ENCODE peak calls at places on chromosomes 4 and X, in four cellular contexts. One of them, this sample, is unnamed.
A peak's percentile ranks its signal among the peaks of the same experiment; 100 is the strongest.

GRCh38 chrX:78123190-78123589 is 16.3 kb downstream of the TAF9B start:
- DNase-seq in hepatocyte: no peak
- DNase-seq in GM23248: peak; percentile 67
- DNase-seq in neural progenitor cell: no peak
- DNase-seq in this sample: peak; percentile 85

GRCh38 chr4:140071806-140072205 is 82.2 kb downstream of the MAML3 start:
- DNase-seq in hepatocyte: no peak
- DNase-seq in GM23248: peak; percentile 84
- DNase-seq in neural progenitor cell: no peak
- DNase-seq in this sample: no peak

GRCh38 chr4:51932684-51933083 is 87.5 kb downstream of the LRRC66 start:
- DNase-seq in hepatocyte: no peak
- DNase-seq in GM23248: no peak
- DNase-seq in neural progenitor cell: no peak
- DNase-seq in this sample: no peak

GRCh38 chr4:176676901-176677300 is 115.8 kb downstream of the VEGFC start:
- DNase-seq in hepatocyte: no peak
- DNase-seq in GM23248: peak; percentile 16
- DNase-seq in neural progenitor cell: no peak
- DNase-seq in this sample: no peak

GRCh38 chr4:80268936-80269335 is 2.5 kb downstream of the FGF5 start:
- DNase-seq in hepatocyte: no peak
- DNase-seq in GM23248: peak; percentile 26
- DNase-seq in neural progenitor cell: no peak
- DNase-seq in this sample: no peak

GRCh38 chrX:18833071-18833731 is 125.8 kb downstream of the PPEF1 start:
- DNase-seq in hepatocyte: no peak
- DNase-seq in GM23248: peak; percentile 62
- DNase-seq in neural progenitor cell: no peak
- DNase-seq in this sample: no peak

GRCh38 chr4:99390060-99390459 is 37.5 kb upstream of the ADH1C start:
- DNase-seq in hepatocyte: no peak
- DNase-seq in GM23248: peak; percentile 63
- DNase-seq in neural progenitor cell: no peak
- DNase-seq in this sample: no peak

GRCh38 chrX:12974217-12974796 is 603 bp upstream of the TMSB4X start:
- DNase-seq in hepatocyte: peak; percentile 85
- DNase-seq in GM23248: peak; percentile 79
- DNase-seq in neural progenitor cell: peak; percentile 74
- DNase-seq in this sample: peak; percentile 57

GRCh38 chrX:134624046-134624430 is 34.2 kb downstream of the PLAC1 start:
- DNase-seq in hepatocyte: no peak
- DNase-seq in GM23248: peak; percentile 14
- DNase-seq in neural progenitor cell: no peak
- DNase-seq in this sample: no peak

GRCh38 chrX:44462851-44463250 is 79.8 kb downstream of the FUNDC1 start:
- DNase-seq in hepatocyte: no peak
- DNase-seq in GM23248: peak; percentile 10
- DNase-seq in neural progenitor cell: no peak
- DNase-seq in this sample: no peak

GRCh38 chr4:69038582-69038981 is 57.7 kb upstream of the UGT2B7 start:
- DNase-seq in hepatocyte: no peak
- DNase-seq in GM23248: peak; percentile 26
- DNase-seq in neural progenitor cell: no peak
- DNase-seq in this sample: peak; percentile 92

GRCh38 chr4:86558258-86558657 is 35.9 kb upstream of the PTPN13 start:
- DNase-seq in hepatocyte: no peak
- DNase-seq in GM23248: no peak
- DNase-seq in neural progenitor cell: no peak
- DNase-seq in this sample: no peak

GRCh38 chr4:86557526-86557925 is 36.6 kb upstream of the PTPN13 start:
- DNase-seq in hepatocyte: no peak
- DNase-seq in GM23248: peak; percentile 8
- DNase-seq in neural progenitor cell: no peak
- DNase-seq in this sample: peak; percentile 34

GRCh38 chr4:86558799-86559198 is 35.3 kb upstream of the PTPN13 start:
- DNase-seq in hepatocyte: no peak
- DNase-seq in GM23248: no peak
- DNase-seq in neural progenitor cell: no peak
- DNase-seq in this sample: peak; percentile 26

GRCh38 chr4:86554641-86555040 is 39.5 kb upstream of the PTPN13 start:
- DNase-seq in hepatocyte: no peak
- DNase-seq in GM23248: peak; percentile 7
- DNase-seq in neural progenitor cell: no peak
- DNase-seq in this sample: no peak

GRCh38 chr4:86556791-86557415 is 37.2 kb upstream of the PTPN13 start:
- DNase-seq in hepatocyte: no peak
- DNase-seq in GM23248: peak; percentile 7
- DNase-seq in neural progenitor cell: no peak
- DNase-seq in this sample: peak; percentile 25
- H3K4me1 ChIP-seq in hepatocyte: peaks cover 11% of the 10 kb centered on the region
- H3K4me1 ChIP-seq in GM23248: peaks cover 13% of the 10 kb centered on the region
- H3K4me1 ChIP-seq in neural progenitor cell: peaks cover 20% of the 10 kb centered on the region
- H3K4me1 ChIP-seq in this sample: peaks cover 27% of the 10 kb centered on the region

DNA sequence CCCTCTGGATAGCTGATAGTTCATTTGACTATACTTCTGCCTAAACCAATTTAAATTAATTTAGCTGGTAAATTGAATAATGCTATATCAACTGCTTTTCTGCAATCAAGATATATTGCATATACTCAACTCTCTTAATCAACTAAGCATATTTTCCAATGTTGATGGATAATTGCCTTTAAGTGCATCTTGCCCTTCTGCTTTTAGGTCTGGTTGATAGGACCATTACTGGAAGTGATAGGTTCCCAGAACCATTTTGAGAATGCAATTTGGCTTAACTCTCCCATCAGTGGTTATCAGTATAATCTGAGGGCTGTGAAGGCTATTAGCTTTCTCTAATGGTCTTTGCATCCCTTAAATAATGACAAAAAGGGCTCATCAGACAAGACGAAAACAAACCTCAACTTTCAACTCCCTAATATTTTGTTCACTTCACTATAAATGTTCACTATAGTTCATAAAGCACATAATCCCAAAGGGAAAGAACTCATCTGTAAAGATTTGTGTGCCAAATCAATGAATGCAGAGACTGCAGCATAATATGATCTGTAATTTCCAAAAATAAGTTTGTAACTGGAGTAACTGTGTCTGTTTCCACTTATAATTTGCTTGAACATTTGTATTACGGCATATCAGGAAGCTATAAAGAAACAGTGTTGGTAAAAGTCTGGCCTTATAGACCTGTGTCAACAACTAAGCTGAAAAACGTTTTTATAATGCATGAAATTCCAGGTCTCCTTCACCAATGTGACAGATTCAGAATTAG is 273.6 kb downstream of the FBXO8 start:
- DNase-seq in hepatocyte: no peak
- DNase-seq in GM23248: no peak
- DNase-seq in neural progenitor cell: no peak
- DNase-seq in this sample: no peak
- TF ChIP-seq EZH2phosphoT487 in hepatocyte: no peak
- TF ChIP-seq EZH2phosphoT487 in GM23248: no peak
- TF ChIP-seq EZH2phosphoT487 in neural progenitor cell: no peak
- TF ChIP-seq EZH2phosphoT487 in this sample: no peak

DNA sequence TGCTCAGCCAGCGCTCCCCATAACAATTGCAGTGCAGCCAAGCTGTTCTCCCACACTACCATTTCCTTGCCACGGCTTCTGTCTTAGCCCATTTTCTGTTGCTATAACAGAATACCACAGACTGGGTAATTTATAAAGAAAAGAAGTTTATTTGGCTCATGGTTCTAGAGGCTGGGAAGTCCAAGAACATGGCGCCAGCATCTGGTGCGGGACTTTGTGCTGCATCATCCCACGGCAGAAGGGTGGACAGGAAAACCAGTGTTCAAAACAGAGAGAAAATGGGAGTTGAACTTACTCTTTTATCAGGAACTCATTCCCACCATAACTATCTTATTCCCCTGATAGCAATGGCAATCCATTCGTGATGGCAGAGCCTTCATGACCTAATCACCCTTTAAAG is 104.6 kb downstream of the FHDC1 start:
- DNase-seq in hepatocyte: no peak
- DNase-seq in GM23248: no peak
- DNase-seq in neural progenitor cell: no peak
- DNase-seq in this sample: no peak
- H3K4me2 ChIP-seq in hepatocyte: no peak overlapping the region
- H3K4me2 ChIP-seq in GM23248: no peak overlapping the region
- H3K4me2 ChIP-seq in neural progenitor cell: no peak overlapping the region
- H3K4me2 ChIP-seq in this sample: no peak overlapping the region

GRCh38 chr4:152460488-152460887 is 75.4 kb downstream of the FBXW7 start:
- DNase-seq in hepatocyte: peak; percentile 19
- DNase-seq in GM23248: peak; percentile 82
- DNase-seq in neural progenitor cell: no peak
- DNase-seq in this sample: peak; percentile 41

GRCh38 chr4:152459326-152459725 is 76.6 kb downstream of the FBXW7 start:
- DNase-seq in hepatocyte: no peak
- DNase-seq in GM23248: no peak
- DNase-seq in neural progenitor cell: no peak
- DNase-seq in this sample: no peak

GRCh38 chr4:152456609-152457008 is 79.3 kb downstream of the FBXW7 start:
- DNase-seq in hepatocyte: no peak
- DNase-seq in GM23248: no peak
- DNase-seq in neural progenitor cell: no peak
- DNase-seq in this sample: peak; percentile 79

GRCh38 chr4:152462047-152462446 is 73.8 kb downstream of the FBXW7 start:
- DNase-seq in hepatocyte: no peak
- DNase-seq in GM23248: no peak
- DNase-seq in neural progenitor cell: no peak
- DNase-seq in this sample: no peak

DNA sequence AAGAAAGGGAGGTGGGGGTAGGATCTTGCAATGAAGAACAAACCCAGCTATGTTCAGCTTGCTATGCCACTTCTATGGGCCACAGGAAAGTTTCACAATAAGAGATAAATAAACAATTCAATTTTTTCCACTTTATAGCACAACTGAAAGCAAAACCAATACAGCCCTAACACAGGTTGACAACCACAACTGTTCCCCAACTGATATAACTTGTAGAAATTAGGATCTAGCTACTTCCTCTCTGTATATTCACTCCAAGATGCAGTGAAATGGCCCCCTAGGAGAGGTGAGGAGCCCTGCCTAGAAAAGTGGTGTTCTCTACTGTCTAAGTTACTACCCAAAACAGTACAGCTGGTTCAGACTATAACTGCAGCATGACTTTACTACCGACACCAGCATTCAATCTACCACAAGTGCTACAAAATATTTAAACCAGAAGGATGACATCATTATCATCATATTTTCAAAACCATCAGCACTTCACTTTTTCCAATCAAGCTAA is 77.0 kb downstream of the FBXW7 start:
- DNase-seq in hepatocyte: no peak
- DNase-seq in GM23248: peak; percentile 2
- DNase-seq in neural progenitor cell: no peak
- DNase-seq in this sample: no peak
- H3K4me1 ChIP-seq in hepatocyte: peaks cover 5% of the 10 kb centered on the region
- H3K4me1 ChIP-seq in GM23248: peaks cover 19% of the 10 kb centered on the region
- H3K4me1 ChIP-seq in neural progenitor cell: no peaks in the 10 kb centered on the region
- H3K4me1 ChIP-seq in this sample: peaks cover 22% of the 10 kb centered on the region

GRCh38 chrX:121216979-121217378 is 169.6 kb downstream of the GLUD2 start:
- DNase-seq in hepatocyte: no peak
- DNase-seq in GM23248: no peak
- DNase-seq in neural progenitor cell: no peak
- DNase-seq in this sample: no peak
- TF ChIP-seq EZH2phosphoT487 in hepatocyte: no peak
- TF ChIP-seq EZH2phosphoT487 in GM23248: no peak
- TF ChIP-seq EZH2phosphoT487 in neural progenitor cell: no peak
- TF ChIP-seq EZH2phosphoT487 in this sample: no peak

This sample was measured in PC-3.